ENCODE peak calls at places on chromosomes 5 and 9, in seven cellular contexts. J, W, K, M, F, I and H are unnamed samples.

GRCh38 chr5:167232675-167233074 is 1058.8 kb upstream of the WWC1 start:
- DNase-seq in J (no peak), W (no peak), K (no peak), M (no peak), F (no peak), I (no peak), H (no peak)

GRCh38 chr5:86447362-86447761 is 170.4 kb upstream of the COX7C start:
- DNase-seq in J (no peak), W (no peak), K (no peak), M (no peak), F (no peak), I (no peak), H (no peak)

GRCh38 chr5:72041643-72042042 is 65.6 kb upstream of the MAP1B start:
- DNase-seq in J (no peak), W (no peak), K (no peak), M (no peak), F (no peak), I (no peak), H (no peak)

GRCh38 chr5:168114444-168115017 is 176.9 kb upstream of the WWC1 start:
- DNase-seq in J (peak; percentile 69), W (no peak), K (peak; percentile 23), M (peak; percentile 67), F (no peak), I (peak; percentile 14), H (peak; percentile 73)

GRCh38 chr9:92151691-92152393 is 36.6 kb upstream of the SPTLC1 start:
- DNase-seq in J (peak; percentile 26), W (no peak), K (no peak), M (peak; percentile 83), F (no peak), I (peak; percentile 95), H (peak; percentile 81)

GRCh38 chr9:128397831-128398230 is 22.8 kb upstream of the CERCAM start:
- DNase-seq in J (no peak), W (no peak), K (no peak), M (no peak), F (no peak), I (no peak), H (no peak)

GRCh38 chr5:58366461-58366860 is 93.4 kb downstream of the PLK2 start:
- DNase-seq in J (no peak), W (no peak), K (no peak), M (no peak), F (no peak), I (peak; percentile 44), H (peak; percentile 54)

GRCh38 chr5:2753452-2754409 is 2.3 kb upstream of the IRX2 start:
- DNase-seq in J (no peak), W (no peak), K (no peak), M (no peak), F (no peak), I (no peak), H (no peak)

GRCh38 chr9:6759114-6759977 is 1.6 kb downstream of the KDM4C start:
- DNase-seq in J (peak; percentile 57), W (no peak), K (no peak), M (peak; percentile 84), F (no peak), I (peak; percentile 89), H (peak; percentile 78)

GRCh38 chr5:150538007-150538917 is 30.3 kb downstream of the NDST1 start:
- DNase-seq in J (no peak), W (no peak), K (no peak), M (peak; percentile 76), F (no peak), I (peak; percentile 56), H (peak; percentile 70)

GRCh38 chr5:63911871-63912270 is 50.4 kb downstream of the HTR1A start:
- DNase-seq in J (no peak), W (no peak), K (no peak), M (no peak), F (no peak), I (no peak), H (no peak)

GRCh38 chr9:101336091-101336490 is 48.7 kb downstream of the BAAT start:
- DNase-seq in J (no peak), W (no peak), K (no peak), M (no peak), F (no peak), I (no peak), H (no peak)

GRCh38 chr9:88586452-88586851 is 51.5 kb downstream of the NXNL2 start:
- DNase-seq in J (no peak), W (no peak), K (no peak), M (no peak), F (no peak), I (peak; percentile 88), H (no peak)

GRCh38 chr5:67051164-67051563 is 145.4 kb downstream of the CD180 start:
- DNase-seq in J (no peak), W (no peak), K (no peak), M (no peak), F (no peak), I (no peak), H (no peak)

GRCh38 chr5:174098694-174099093 is 53.2 kb downstream of the NSG2 start:
- DNase-seq in J (no peak), W (no peak), K (no peak), M (no peak), F (no peak), I (no peak), H (no peak)

GRCh38 chr5:35938518-35939227 is at the start of gene CAPSL:
- DNase-seq in J (peak; percentile 65), W (no peak), K (peak; percentile 68), M (no peak), F (no peak), I (peak; percentile 63), H (peak; percentile 27)

GRCh38 chr5:150235548-150235895 is 45.7 kb downstream of the SLC6A7 start:
- DNase-seq in J (no peak), W (no peak), K (no peak), M (no peak), F (no peak), I (no peak), H (no peak)